ENCODE peak calls at places on chromosomes 3 and 15, in six cellular contexts. One of them, this sample, is unnamed.

GRCh38 chr15:56989411-56989924 is 71.0 kb downstream of the TCF12 start:
- DNase-seq in EL: no peak
- DNase-seq in tibial nerve: no peak
- DNase-seq in GM20000: peak; percentile 5
- DNase-seq in stimulated activated CD4-positive, alpha-beta T cell treated with anti-CD3 and anti-CD28 coated beads, Interleukin-2, amount 100 ng/mL, for 48 hours: no peak
- DNase-seq in iPS-NIHi11: no peak
- DNase-seq in this sample: no peak

GRCh38 chr3:122349171-122349570 is 24.1 kb downstream of the CSTA start:
- DNase-seq in EL: no peak
- DNase-seq in tibial nerve: no peak
- DNase-seq in GM20000: no peak
- DNase-seq in stimulated activated CD4-positive, alpha-beta T cell treated with anti-CD3 and anti-CD28 coated beads, Interleukin-2, amount 100 ng/mL, for 48 hours: no peak
- DNase-seq in iPS-NIHi11: no peak
- DNase-seq in this sample: no peak

GRCh38 chr3:145882416-145882815 is 278.6 kb downstream of the PLOD2 start:
- DNase-seq in EL: peak; percentile 15
- DNase-seq in tibial nerve: no peak
- DNase-seq in GM20000: no peak
- DNase-seq in stimulated activated CD4-positive, alpha-beta T cell treated with anti-CD3 and anti-CD28 coated beads, Interleukin-2, amount 100 ng/mL, for 48 hours: no peak
- DNase-seq in iPS-NIHi11: no peak
- DNase-seq in this sample: no peak

GRCh38 chr3:180199396-180199795 is 162.7 kb upstream of the PEX5L start:
- DNase-seq in EL: no peak
- DNase-seq in tibial nerve: no peak
- DNase-seq in GM20000: no peak
- DNase-seq in stimulated activated CD4-positive, alpha-beta T cell treated with anti-CD3 and anti-CD28 coated beads, Interleukin-2, amount 100 ng/mL, for 48 hours: no peak
- DNase-seq in iPS-NIHi11: no peak
- DNase-seq in this sample: no peak

GRCh38 chr3:139434764-139435291 is 41.5 kb downstream of the RBP2 start:
- DNase-seq in EL: peak; percentile 7
- DNase-seq in tibial nerve: no peak
- DNase-seq in GM20000: no peak
- DNase-seq in stimulated activated CD4-positive, alpha-beta T cell treated with anti-CD3 and anti-CD28 coated beads, Interleukin-2, amount 100 ng/mL, for 48 hours: no peak
- DNase-seq in iPS-NIHi11: no peak
- DNase-seq in this sample: no peak

GRCh38 chr3:194344012-194344411 is 7.1 kb downstream of the CPN2 start:
- DNase-seq in EL: peak; percentile 66
- DNase-seq in tibial nerve: peak; percentile 72
- DNase-seq in GM20000: peak; percentile 88
- DNase-seq in stimulated activated CD4-positive, alpha-beta T cell treated with anti-CD3 and anti-CD28 coated beads, Interleukin-2, amount 100 ng/mL, for 48 hours: peak; percentile 76
- DNase-seq in iPS-NIHi11: peak; percentile 90
- DNase-seq in this sample: peak; percentile 35

GRCh38 chr3:138460536-138461205 is 26.3 kb downstream of the ESYT3 start:
- DNase-seq in EL: no peak
- DNase-seq in tibial nerve: no peak
- DNase-seq in GM20000: no peak
- DNase-seq in stimulated activated CD4-positive, alpha-beta T cell treated with anti-CD3 and anti-CD28 coated beads, Interleukin-2, amount 100 ng/mL, for 48 hours: no peak
- DNase-seq in iPS-NIHi11: no peak
- DNase-seq in this sample: no peak

GRCh38 chr3:14362890-14363289 is 39.5 kb upstream of the SLC6A6 start:
- DNase-seq in EL: no peak
- DNase-seq in tibial nerve: no peak
- DNase-seq in GM20000: no peak
- DNase-seq in stimulated activated CD4-positive, alpha-beta T cell treated with anti-CD3 and anti-CD28 coated beads, Interleukin-2, amount 100 ng/mL, for 48 hours: no peak
- DNase-seq in iPS-NIHi11: no peak
- DNase-seq in this sample: no peak

GRCh38 chr15:76844096-76844495 is 61.0 kb downstream of the SCAPER start:
- DNase-seq in EL: peak; percentile 28
- DNase-seq in tibial nerve: no peak
- DNase-seq in GM20000: no peak
- DNase-seq in stimulated activated CD4-positive, alpha-beta T cell treated with anti-CD3 and anti-CD28 coated beads, Interleukin-2, amount 100 ng/mL, for 48 hours: no peak
- DNase-seq in iPS-NIHi11: no peak
- DNase-seq in this sample: no peak

GRCh38 chr15:66923438-66923881 is 141.9 kb upstream of the SMAD3 start:
- DNase-seq in EL: peak; percentile 31
- DNase-seq in tibial nerve: no peak
- DNase-seq in GM20000: peak; percentile 16
- DNase-seq in stimulated activated CD4-positive, alpha-beta T cell treated with anti-CD3 and anti-CD28 coated beads, Interleukin-2, amount 100 ng/mL, for 48 hours: peak; percentile 39
- DNase-seq in iPS-NIHi11: peak; percentile 78
- DNase-seq in this sample: no peak

GRCh38 chr15:42134617-42135243 is 21.7 kb downstream of the PLA2G4F start:
- DNase-seq in EL: no peak
- DNase-seq in tibial nerve: no peak
- DNase-seq in GM20000: no peak
- DNase-seq in stimulated activated CD4-positive, alpha-beta T cell treated with anti-CD3 and anti-CD28 coated beads, Interleukin-2, amount 100 ng/mL, for 48 hours: no peak
- DNase-seq in iPS-NIHi11: no peak
- DNase-seq in this sample: no peak

GRCh38 chr15:92819312-92820232 is 80.6 kb upstream of the CHD2 start:
- DNase-seq in EL: no peak
- DNase-seq in tibial nerve: no peak
- DNase-seq in GM20000: no peak
- DNase-seq in stimulated activated CD4-positive, alpha-beta T cell treated with anti-CD3 and anti-CD28 coated beads, Interleukin-2, amount 100 ng/mL, for 48 hours: no peak
- DNase-seq in iPS-NIHi11: no peak
- DNase-seq in this sample: no peak

GRCh38 chr15:47473857-47474256 is 243.4 kb upstream of the SEMA6D start:
- DNase-seq in EL: no peak
- DNase-seq in tibial nerve: no peak
- DNase-seq in GM20000: no peak
- DNase-seq in stimulated activated CD4-positive, alpha-beta T cell treated with anti-CD3 and anti-CD28 coated beads, Interleukin-2, amount 100 ng/mL, for 48 hours: no peak
- DNase-seq in iPS-NIHi11: no peak
- DNase-seq in this sample: no peak

GRCh38 chr3:45034612-45035252 is 8.6 kb downstream of the CLEC3B start:
- DNase-seq in EL: no peak
- DNase-seq in tibial nerve: peak; percentile 54
- DNase-seq in GM20000: peak; percentile 49
- DNase-seq in stimulated activated CD4-positive, alpha-beta T cell treated with anti-CD3 and anti-CD28 coated beads, Interleukin-2, amount 100 ng/mL, for 48 hours: no peak
- DNase-seq in iPS-NIHi11: no peak
- DNase-seq in this sample: no peak

GRCh38 chr3:186261638-186262037 is 100.4 kb downstream of the DGKG start:
- DNase-seq in EL: no peak
- DNase-seq in tibial nerve: no peak
- DNase-seq in GM20000: peak; percentile 27
- DNase-seq in stimulated activated CD4-positive, alpha-beta T cell treated with anti-CD3 and anti-CD28 coated beads, Interleukin-2, amount 100 ng/mL, for 48 hours: no peak
- DNase-seq in iPS-NIHi11: peak; percentile 52
- DNase-seq in this sample: no peak

GRCh38 chr15:68561146-68561545 is 17.6 kb upstream of the CORO2B start:
- DNase-seq in EL: no peak
- DNase-seq in tibial nerve: no peak
- DNase-seq in GM20000: no peak
- DNase-seq in stimulated activated CD4-positive, alpha-beta T cell treated with anti-CD3 and anti-CD28 coated beads, Interleukin-2, amount 100 ng/mL, for 48 hours: no peak
- DNase-seq in iPS-NIHi11: no peak
- DNase-seq in this sample: no peak

GRCh38 chr3:186125118-186125517 is 16.2 kb upstream of the ETV5 start:
- DNase-seq in EL: no peak
- DNase-seq in tibial nerve: no peak
- DNase-seq in GM20000: no peak
- DNase-seq in stimulated activated CD4-positive, alpha-beta T cell treated with anti-CD3 and anti-CD28 coated beads, Interleukin-2, amount 100 ng/mL, for 48 hours: no peak
- DNase-seq in iPS-NIHi11: no peak
- DNase-seq in this sample: no peak

GRCh38 chr15:77225088-77225487 is 154.2 kb upstream of the TSPAN3 start:
- DNase-seq in EL: no peak
- DNase-seq in tibial nerve: no peak
- DNase-seq in GM20000: no peak
- DNase-seq in stimulated activated CD4-positive, alpha-beta T cell treated with anti-CD3 and anti-CD28 coated beads, Interleukin-2, amount 100 ng/mL, for 48 hours: no peak
- DNase-seq in iPS-NIHi11: no peak
- DNase-seq in this sample: no peak

GRCh38 chr15:49645937-49646336 is 25.1 kb downstream of the DTWD1 start:
- DNase-seq in EL: peak; percentile 81
- DNase-seq in tibial nerve: no peak
- DNase-seq in GM20000: no peak
- DNase-seq in stimulated activated CD4-positive, alpha-beta T cell treated with anti-CD3 and anti-CD28 coated beads, Interleukin-2, amount 100 ng/mL, for 48 hours: no peak
- DNase-seq in iPS-NIHi11: no peak
- DNase-seq in this sample: no peak

GRCh38 chr3:181851063-181851462 is 139.3 kb downstream of the SOX2 start:
- DNase-seq in EL: no peak
- DNase-seq in tibial nerve: no peak
- DNase-seq in GM20000: no peak
- DNase-seq in stimulated activated CD4-positive, alpha-beta T cell treated with anti-CD3 and anti-CD28 coated beads, Interleukin-2, amount 100 ng/mL, for 48 hours: no peak
- DNase-seq in iPS-NIHi11: no peak
- DNase-seq in this sample: no peak

GRCh38 chr15:45402955-45403892 is 24.9 kb upstream of the GATM start:
- DNase-seq in EL: peak; percentile 54
- DNase-seq in tibial nerve: no peak
- DNase-seq in GM20000: peak; percentile 59
- DNase-seq in stimulated activated CD4-positive, alpha-beta T cell treated with anti-CD3 and anti-CD28 coated beads, Interleukin-2, amount 100 ng/mL, for 48 hours: peak; percentile 10
- DNase-seq in iPS-NIHi11: peak; percentile 45
- DNase-seq in this sample: no peak

GRCh38 chr3:126932188-126932931 is 50.6 kb upstream of the PLXNA1 start:
- DNase-seq in EL: peak; percentile 64
- DNase-seq in tibial nerve: no peak
- DNase-seq in GM20000: no peak
- DNase-seq in stimulated activated CD4-positive, alpha-beta T cell treated with anti-CD3 and anti-CD28 coated beads, Interleukin-2, amount 100 ng/mL, for 48 hours: no peak
- DNase-seq in iPS-NIHi11: no peak
- DNase-seq in this sample: no peak

GRCh38 chr3:48243886-48244285 is 3.0 kb downstream of the ZNF589 start:
- DNase-seq in EL: no peak
- DNase-seq in tibial nerve: no peak
- DNase-seq in GM20000: no peak
- DNase-seq in stimulated activated CD4-positive, alpha-beta T cell treated with anti-CD3 and anti-CD28 coated beads, Interleukin-2, amount 100 ng/mL, for 48 hours: no peak
- DNase-seq in iPS-NIHi11: no peak
- DNase-seq in this sample: no peak

GRCh38 chr3:14803101-14803980 is 15.4 kb upstream of the FGD5 start:
- DNase-seq in EL: no peak
- DNase-seq in tibial nerve: no peak
- DNase-seq in GM20000: no peak
- DNase-seq in stimulated activated CD4-positive, alpha-beta T cell treated with anti-CD3 and anti-CD28 coated beads, Interleukin-2, amount 100 ng/mL, for 48 hours: no peak
- DNase-seq in iPS-NIHi11: peak; percentile 47
- DNase-seq in this sample: no peak

GRCh38 chr3:191753186-191753585 is 292.2 kb downstream of the PYDC2 start:
- DNase-seq in EL: peak; percentile 8
- DNase-seq in tibial nerve: no peak
- DNase-seq in GM20000: no peak
- DNase-seq in stimulated activated CD4-positive, alpha-beta T cell treated with anti-CD3 and anti-CD28 coated beads, Interleukin-2, amount 100 ng/mL, for 48 hours: no peak
- DNase-seq in iPS-NIHi11: no peak
- DNase-seq in this sample: no peak

GRCh38 chr3:45929042-45929679 is 14.1 kb upstream of the CXCR6 start:
- DNase-seq in EL: peak; percentile 48
- DNase-seq in tibial nerve: no peak
- DNase-seq in GM20000: peak; percentile 81
- DNase-seq in stimulated activated CD4-positive, alpha-beta T cell treated with anti-CD3 and anti-CD28 coated beads, Interleukin-2, amount 100 ng/mL, for 48 hours: peak; percentile 67
- DNase-seq in iPS-NIHi11: peak; percentile 79
- DNase-seq in this sample: peak; percentile 45

GRCh38 chr15:57218826-57219576 is 157.3 kb upstream of the CGNL1 start:
- DNase-seq in EL: peak; percentile 90
- DNase-seq in tibial nerve: no peak
- DNase-seq in GM20000: no peak
- DNase-seq in stimulated activated CD4-positive, alpha-beta T cell treated with anti-CD3 and anti-CD28 coated beads, Interleukin-2, amount 100 ng/mL, for 48 hours: no peak
- DNase-seq in iPS-NIHi11: peak; percentile 38
- DNase-seq in this sample: no peak

GRCh38 chr15:68353418-68354145 is 76.0 kb downstream of the FEM1B start:
- DNase-seq in EL: peak; percentile 25
- DNase-seq in tibial nerve: no peak
- DNase-seq in GM20000: no peak
- DNase-seq in stimulated activated CD4-positive, alpha-beta T cell treated with anti-CD3 and anti-CD28 coated beads, Interleukin-2, amount 100 ng/mL, for 48 hours: no peak
- DNase-seq in iPS-NIHi11: no peak
- DNase-seq in this sample: no peak

This sample was measured in effector memory CD4-positive, alpha-beta T cell.